ENCODE peak calls at places on chromosomes 5 and 9, in five cellular contexts. N is AML-193, J is iPS DF 19.7, K is hypothalamus, D is activated T-cell treated with anti-CD3 and anti-CD28 coated beads for 1 hour. M is an unnamed sample.
A peak's percentile ranks its signal among the peaks of the same experiment; 100 is the strongest.

GRCh38 chr9:79616013-79616412 is 44.2 kb downstream of the TLE4 start:
- DNase-seq in N (no peak), J (no peak), K (no peak), D (no peak), M (no peak)

GRCh38 chr5:172312286-172312685 is 28.7 kb upstream of the UBTD2 start:
- DNase-seq in N (no peak), J (no peak), K (no peak), D (no peak), M (no peak)

GRCh38 chr5:158990979-158991378 is 108.7 kb downstream of the EBF1 start:
- DNase-seq in N (no peak), J (no peak), K (no peak), D (no peak), M (no peak)

GRCh38 chr9:133238272-133238850 is 29.3 kb upstream of the OBP2B start:
- DNase-seq in N (no peak), J (peak; percentile 69), K (no peak), D (peak; percentile 11), M (no peak)

GRCh38 chr9:76414656-76415055 is 20.4 kb upstream of the RFK start:
- DNase-seq in N (no peak), J (no peak), K (no peak), D (no peak), M (peak; percentile 31)

GRCh38 chr5:10232386-10232785 is 17.3 kb downstream of the ATPSCKMT start:
- DNase-seq in N (no peak), J (no peak), K (no peak), D (no peak), M (no peak)

GRCh38 chr5:136439367-136439766 is 74.0 kb upstream of the TRPC7 start:
- DNase-seq in N (no peak), J (no peak), K (no peak), D (no peak), M (no peak)

GRCh38 chr5:174045470-174046025 is at the start of gene NSG2:
- DNase-seq in N (peak; percentile 4), J (peak; percentile 80), K (peak; percentile 39), D (no peak), M (no peak)

GRCh38 chr9:133967024-133967741 is 24.9 kb downstream of the VAV2 start:
- DNase-seq in N (no peak), J (no peak), K (no peak), D (no peak), M (peak; percentile 1)